ENCODE peak calls at places on chromosome 12, in four cellular contexts. R is effector memory CD4-positive, alpha-beta T cell; M is psoas muscle; D is Peyer's patch. C is an unnamed sample. For H3K4me1, the result is how much of the 10 kb centered on the place peaks cover.

GRCh38 chr12:53499261-53500118 is at the start of gene MAP3K12:
- DNase-seq in R (peak), M (peak), D (peak), C (peak)

GRCh38 chr12:124481257-124481750 is 86.1 kb downstream of the NCOR2 start:
- DNase-seq in D (no peak), M (no peak), R (no peak), C (no peak)

GRCh38 chr12:15599266-15600037 is 189.7 kb downstream of the EPS8 start:
- DNase-seq in M (no peak), D (no peak), R (no peak), C (no peak)

GRCh38 chr12:120394483-120395367 is 25.8 kb upstream of the MSI1 start:
- DNase-seq in D (no peak), M (no peak), R (no peak), C (no peak)

GRCh38 chr12:20423557-20423956 is 55.2 kb downstream of the PDE3A start:
- DNase-seq in D (no peak), M (no peak), R (no peak), C (no peak)

GRCh38 chr12:24695103-24695502 is 253.8 kb downstream of the BCAT1 start:
- DNase-seq in R (no peak), D (no peak), M (no peak), C (no peak)

GRCh38 chr12:109595321-109595902 is 21.8 kb downstream of the MVK start:
- DNase-seq in D (no peak), R (no peak), M (no peak), C (no peak)

GRCh38 chr12:459430-460258 is at the start of gene B4GALNT3:
- DNase-seq in D (peak), M (peak), R (peak), C (peak)

GRCh38 chr12:67469666-67470065 is 178.9 kb upstream of the DYRK2 start:
- DNase-seq in M (no peak), R (no peak), D (no peak), C (peak)

GRCh38 chr12:1046727-1047126 is 55.7 kb downstream of the ERC1 start:
- DNase-seq in M (no peak), R (no peak), D (no peak), C (no peak)

GRCh38 chr12:6330999-6331714 is 10.7 kb downstream of the TNFRSF1A start:
- DNase-seq in R (no peak), D (no peak), M (no peak), C (no peak)
- H3K4me1 ChIP-seq in R (under half), D (under half), M (under half), C (under half)

DNA sequence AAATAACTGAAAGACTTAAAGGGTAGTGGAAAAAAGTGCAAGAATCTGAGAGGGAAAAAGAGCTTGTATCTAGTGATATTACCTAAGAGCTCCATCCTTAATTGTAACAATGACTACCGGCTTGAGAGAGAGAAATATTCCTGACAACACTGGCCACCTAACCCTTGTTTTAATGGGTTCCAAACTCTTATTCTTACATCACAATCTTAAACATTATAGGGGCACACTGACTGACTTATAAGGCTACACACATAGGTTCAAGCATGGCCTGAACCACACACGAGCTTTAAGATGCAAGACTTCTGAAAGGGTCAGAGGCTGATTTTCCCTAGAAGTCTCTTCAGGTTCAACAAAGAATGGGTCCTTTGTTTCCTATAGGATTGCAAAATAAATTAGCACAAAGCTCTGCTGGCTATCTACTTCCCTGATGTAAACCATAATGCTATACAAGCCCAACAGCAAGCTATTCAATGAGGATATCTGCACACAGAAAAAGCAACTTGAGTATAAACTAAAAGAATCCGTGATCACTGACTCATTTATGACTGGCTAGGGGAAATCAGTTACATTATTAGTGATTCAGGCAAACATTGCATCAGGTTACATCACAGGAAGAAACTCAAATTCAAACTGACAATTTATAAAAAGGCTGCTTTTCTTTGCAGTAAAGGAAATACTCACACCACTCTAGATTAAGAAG is 8.6 kb downstream of the BTG1 start:
- DNase-seq in M (no peak), D (no peak), R (no peak), C (no peak)
- H3K4me1 ChIP-seq in M (half or more), D (under half), R (under half), C (half or more)

GRCh38 chr12:27566159-27566558 is 42.2 kb downstream of the PPFIBP1 start:
- DNase-seq in R (no peak), M (no peak), D (no peak), C (no peak)

GRCh38 chr12:27564612-27565213 is 40.7 kb downstream of the PPFIBP1 start:
- DNase-seq in R (no peak), D (no peak), M (no peak), C (no peak)

GRCh38 chr12:27560126-27560525 is 36.1 kb downstream of the PPFIBP1 start:
- DNase-seq in D (no peak), M (no peak), R (no peak), C (no peak)

GRCh38 chr12:27566626-27567025 is 42.6 kb downstream of the PPFIBP1 start:
- DNase-seq in M (no peak), D (no peak), R (no peak), C (no peak)

GRCh38 chr12:27561535-27562350 is 37.7 kb downstream of the PPFIBP1 start:
- DNase-seq in D (no peak), R (no peak), M (no peak), C (no peak)
- H3K4me1 ChIP-seq in D (under half), R (under half), M (under half), C (half or more)

GRCh38 chr12:93812616-93813015 is 135.4 kb downstream of the CRADD start:
- DNase-seq in M (no peak), D (no peak), R (no peak), C (no peak)
- H3K4me1 ChIP-seq in M (under half), D (under half), R (under half), C (under half)

DNA sequence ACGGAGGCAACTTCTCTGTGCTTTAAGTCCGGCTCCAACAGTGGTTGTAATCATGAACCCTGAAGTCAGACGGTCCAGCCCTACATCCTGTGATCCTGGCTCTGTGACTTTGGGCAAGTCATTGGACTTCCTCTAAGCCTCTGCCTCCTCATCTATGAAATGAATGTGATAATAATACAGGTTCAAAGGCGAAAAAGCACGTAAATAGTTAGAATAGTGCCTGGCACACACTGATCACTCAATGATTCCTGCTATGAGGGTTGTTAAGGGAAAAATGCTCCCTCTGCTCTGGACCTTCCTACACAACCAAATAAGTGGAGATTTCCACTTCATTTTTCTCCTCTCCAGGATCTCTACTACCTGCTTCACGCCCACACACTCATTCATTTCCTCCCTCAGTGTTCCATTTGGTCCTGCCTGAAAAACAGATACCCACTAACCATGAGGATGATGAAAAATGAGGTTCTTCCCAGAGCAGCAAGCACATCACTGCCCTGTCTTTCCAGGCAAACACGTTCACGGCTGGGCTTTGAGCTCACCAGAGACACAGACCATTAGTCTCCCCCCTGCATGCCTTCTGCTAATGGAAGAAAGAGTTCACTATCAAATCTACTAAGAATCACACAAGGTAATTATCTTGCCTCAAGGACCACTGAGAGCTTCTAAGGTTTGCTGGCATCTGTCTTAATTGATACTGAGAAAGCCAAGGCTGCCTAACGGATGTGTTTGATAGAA is 13.2 kb downstream of the NUAK1 start:
- DNase-seq in R (no peak), M (no peak), D (no peak), C (no peak)
- H3K4me1 ChIP-seq in R (under half), M (half or more), D (under half), C (half or more)

GRCh38 chr12:3120701-3121100 is 43.5 kb downstream of the TSPAN9 start:
- DNase-seq in M (no peak), D (no peak), R (no peak), C (no peak)

GRCh38 chr12:3117144-3117581 is 40.0 kb downstream of the TSPAN9 start:
- DNase-seq in R (no peak), D (no peak), M (peak), C (no peak)

GRCh38 chr12:3117628-3118027 is 40.4 kb downstream of the TSPAN9 start:
- DNase-seq in M (peak), D (no peak), R (no peak), C (no peak)

GRCh38 chr12:3119745-3120660 is 42.8 kb downstream of the TSPAN9 start:
- DNase-seq in D (no peak), R (no peak), M (peak), C (peak)

DNA sequence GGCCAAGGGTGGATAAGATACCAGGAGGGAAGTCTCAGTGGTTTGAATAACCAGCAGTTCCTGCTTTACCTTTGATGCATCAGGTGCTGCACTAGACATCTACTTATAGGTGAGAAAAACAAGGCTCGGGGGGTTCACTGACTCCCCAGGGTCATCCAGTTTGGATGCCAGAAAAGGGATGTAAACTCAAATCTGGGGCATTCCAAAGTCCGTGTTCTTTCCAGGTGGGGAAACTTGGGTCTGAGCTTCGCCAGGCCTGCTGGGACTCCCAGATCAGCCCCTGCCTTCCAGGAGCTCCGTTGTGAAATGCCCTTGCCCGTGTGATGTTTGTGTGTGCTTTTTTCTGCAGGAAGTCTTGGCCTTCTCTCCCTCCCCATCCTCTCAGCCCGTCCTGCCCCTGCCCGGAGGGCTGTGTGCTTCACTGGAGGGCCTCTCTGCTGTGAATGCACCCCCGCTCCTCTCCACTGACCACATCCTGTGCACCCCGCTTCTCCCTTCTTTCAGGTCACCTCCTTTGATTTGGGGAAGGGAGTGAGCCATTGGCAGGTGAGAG is 42.1 kb downstream of the TSPAN9 start:
- DNase-seq in R (no peak), M (no peak), D (no peak), C (no peak)
- H3K4me1 ChIP-seq in R (under half), M (under half), D (under half), C (half or more)

DNA sequence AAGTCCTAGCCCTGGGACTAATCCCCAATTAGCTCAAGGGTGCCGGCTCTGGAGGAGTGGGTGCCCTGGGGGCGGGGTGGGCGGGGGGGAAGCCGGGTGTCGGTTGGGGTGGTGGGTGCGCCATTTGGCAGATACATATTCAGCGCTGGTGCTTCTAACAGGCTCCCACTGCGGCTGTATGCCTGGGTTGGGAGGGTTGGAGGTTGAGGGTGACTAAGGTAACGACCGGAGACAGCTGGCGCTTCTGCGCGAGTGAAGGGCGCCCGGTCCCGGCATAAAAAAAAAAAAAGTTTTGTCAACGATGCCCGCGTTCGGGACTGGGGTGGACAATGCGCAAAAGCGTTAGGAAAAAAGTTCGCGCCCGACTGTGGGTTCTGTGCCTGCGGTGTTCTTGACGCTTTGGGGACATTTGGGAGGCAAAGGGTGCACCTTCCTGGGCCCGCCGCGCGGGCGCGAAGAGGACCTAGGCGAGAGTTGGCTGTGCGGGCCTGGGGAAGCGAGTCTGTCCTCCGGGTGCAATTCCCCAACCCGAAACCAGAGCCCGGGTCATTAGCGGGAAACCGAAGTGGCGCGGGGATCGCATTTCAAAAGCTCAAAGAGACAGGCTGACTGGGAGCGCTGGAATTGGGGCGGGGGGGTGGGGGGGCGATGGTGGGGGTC is 19.2 kb downstream of the TBX3 start:
- DNase-seq in M (no peak), R (no peak), D (no peak), C (no peak)
- H3K4me1 ChIP-seq in M (under half), R (under half), D (under half), C (under half)

GRCh38 chr12:51192284-51192671 is 19.3 kb upstream of the TFCP2 start:
- DNase-seq in R (no peak), D (no peak), M (no peak), C (no peak)
- H3K4me1 ChIP-seq in R (under half), D (under half), M (under half), C (under half)